ENCODE peak calls at places on chromosomes 7 and 10, in six cellular contexts. One of them, this sample, is unnamed.

GRCh38 chr7:33601081-33601480 is 304.3 kb upstream of the BMPER start:
- DNase-seq in testis: no peak
- DNase-seq in H9: no peak
- DNase-seq in effector memory CD4-positive, alpha-beta T cell: no peak
- DNase-seq in small intestine: no peak
- DNase-seq in pancreas: no peak
- DNase-seq in this sample: no peak

GRCh38 chr7:118040562-118040961 is 143.4 kb upstream of the LSM8 start:
- DNase-seq in testis: no peak
- DNase-seq in H9: no peak
- DNase-seq in effector memory CD4-positive, alpha-beta T cell: no peak
- DNase-seq in small intestine: no peak
- DNase-seq in pancreas: no peak
- DNase-seq in this sample: no peak

GRCh38 chr10:89887830-89888229 is 186.4 kb downstream of the KIF20B start:
- DNase-seq in testis: no peak
- DNase-seq in H9: no peak
- DNase-seq in effector memory CD4-positive, alpha-beta T cell: no peak
- DNase-seq in small intestine: no peak
- DNase-seq in pancreas: no peak
- DNase-seq in this sample: peak; percentile 25

GRCh38 chr7:79681454-79681853 is 228.0 kb upstream of the MAGI2 start:
- DNase-seq in testis: no peak
- DNase-seq in H9: no peak
- DNase-seq in effector memory CD4-positive, alpha-beta T cell: no peak
- DNase-seq in small intestine: no peak
- DNase-seq in pancreas: no peak
- DNase-seq in this sample: no peak

GRCh38 chr10:8794860-8795259 is 740.4 kb downstream of the GATA3 start:
- DNase-seq in testis: no peak
- DNase-seq in H9: no peak
- DNase-seq in effector memory CD4-positive, alpha-beta T cell: no peak
- DNase-seq in small intestine: no peak
- DNase-seq in pancreas: no peak
- DNase-seq in this sample: no peak

GRCh38 chr7:140670343-140670935 is 2.3 kb upstream of the ADCK2 start:
- DNase-seq in testis: no peak
- DNase-seq in H9: no peak
- DNase-seq in effector memory CD4-positive, alpha-beta T cell: no peak
- DNase-seq in small intestine: no peak
- DNase-seq in pancreas: no peak
- DNase-seq in this sample: no peak

GRCh38 chr10:47031953-47032465 is 120.8 kb downstream of the PTPN20 start:
- DNase-seq in testis: no peak
- DNase-seq in H9: peak; percentile 9
- DNase-seq in effector memory CD4-positive, alpha-beta T cell: no peak
- DNase-seq in small intestine: peak; percentile 38
- DNase-seq in pancreas: no peak
- DNase-seq in this sample: peak; percentile 30

GRCh38 chr10:114967071-114967470 is 29.1 kb downstream of the TRUB1 start:
- DNase-seq in testis: no peak
- DNase-seq in H9: no peak
- DNase-seq in effector memory CD4-positive, alpha-beta T cell: no peak
- DNase-seq in small intestine: no peak
- DNase-seq in pancreas: no peak
- DNase-seq in this sample: no peak

GRCh38 chr7:50400114-50400513 is 50.0 kb downstream of the FIGNL1 start:
- DNase-seq in testis: peak; percentile 19
- DNase-seq in H9: no peak
- DNase-seq in effector memory CD4-positive, alpha-beta T cell: no peak
- DNase-seq in small intestine: no peak
- DNase-seq in pancreas: no peak
- DNase-seq in this sample: no peak

GRCh38 chr7:22579961-22580360 is 80.0 kb upstream of the STEAP1B start:
- DNase-seq in testis: no peak
- DNase-seq in H9: no peak
- DNase-seq in effector memory CD4-positive, alpha-beta T cell: no peak
- DNase-seq in small intestine: no peak
- DNase-seq in pancreas: no peak
- DNase-seq in this sample: no peak

GRCh38 chr7:127632276-127632910 is 14.5 kb upstream of the PAX4 start:
- DNase-seq in testis: no peak
- DNase-seq in H9: no peak
- DNase-seq in effector memory CD4-positive, alpha-beta T cell: no peak
- DNase-seq in small intestine: no peak
- DNase-seq in pancreas: no peak
- DNase-seq in this sample: no peak

GRCh38 chr7:38292442-38292841 is 19.0 kb upstream of the TARP start:
- DNase-seq in testis: no peak
- DNase-seq in H9: no peak
- DNase-seq in effector memory CD4-positive, alpha-beta T cell: no peak
- DNase-seq in small intestine: no peak
- DNase-seq in pancreas: no peak
- DNase-seq in this sample: no peak

GRCh38 chr10:35416628-35417625 is 80.6 kb downstream of the CCNY start:
- DNase-seq in testis: no peak
- DNase-seq in H9: no peak
- DNase-seq in effector memory CD4-positive, alpha-beta T cell: no peak
- DNase-seq in small intestine: no peak
- DNase-seq in pancreas: no peak
- DNase-seq in this sample: no peak

GRCh38 chr7:156580036-156580435 is 60.5 kb upstream of the RNF32 start:
- DNase-seq in testis: no peak
- DNase-seq in H9: no peak
- DNase-seq in effector memory CD4-positive, alpha-beta T cell: no peak
- DNase-seq in small intestine: no peak
- DNase-seq in pancreas: no peak
- DNase-seq in this sample: no peak

GRCh38 chr7:129530881-129531391 is 28.6 kb downstream of the SMKR1 start:
- DNase-seq in testis: no peak
- DNase-seq in H9: no peak
- DNase-seq in effector memory CD4-positive, alpha-beta T cell: no peak
- DNase-seq in small intestine: no peak
- DNase-seq in pancreas: no peak
- DNase-seq in this sample: no peak

GRCh38 chr10:14009315-14010082 is 321.2 kb downstream of the FRMD4A start:
- DNase-seq in testis: no peak
- DNase-seq in H9: no peak
- DNase-seq in effector memory CD4-positive, alpha-beta T cell: peak; percentile 45
- DNase-seq in small intestine: peak; percentile 57
- DNase-seq in pancreas: no peak
- DNase-seq in this sample: no peak

GRCh38 chr10:69911571-69912528 is 110.1 kb downstream of the COL13A1 start:
- DNase-seq in testis: peak; percentile 67
- DNase-seq in H9: no peak
- DNase-seq in effector memory CD4-positive, alpha-beta T cell: no peak
- DNase-seq in small intestine: no peak
- DNase-seq in pancreas: no peak
- DNase-seq in this sample: no peak

GRCh38 chr7:116357776-116358670 is 141.5 kb upstream of the CAV2 start:
- DNase-seq in testis: no peak
- DNase-seq in H9: no peak
- DNase-seq in effector memory CD4-positive, alpha-beta T cell: no peak
- DNase-seq in small intestine: no peak
- DNase-seq in pancreas: no peak
- DNase-seq in this sample: no peak

GRCh38 chr10:28948045-28948444 is 270.7 kb downstream of the BAMBI start:
- DNase-seq in testis: no peak
- DNase-seq in H9: no peak
- DNase-seq in effector memory CD4-positive, alpha-beta T cell: no peak
- DNase-seq in small intestine: no peak
- DNase-seq in pancreas: no peak
- DNase-seq in this sample: no peak

GRCh38 chr7:57328963-57329362 is 121.0 kb upstream of the ZNF716 start:
- DNase-seq in testis: no peak
- DNase-seq in H9: no peak
- DNase-seq in effector memory CD4-positive, alpha-beta T cell: no peak
- DNase-seq in small intestine: no peak
- DNase-seq in pancreas: no peak
- DNase-seq in this sample: no peak

GRCh38 chr10:61842755-61843497 is 58.6 kb upstream of the ARID5B start:
- DNase-seq in testis: peak; percentile 40
- DNase-seq in H9: no peak
- DNase-seq in effector memory CD4-positive, alpha-beta T cell: no peak
- DNase-seq in small intestine: no peak
- DNase-seq in pancreas: no peak
- DNase-seq in this sample: no peak

GRCh38 chr10:102948786-102949185 is 30.7 kb downstream of the CNNM2 start:
- DNase-seq in testis: no peak
- DNase-seq in H9: no peak
- DNase-seq in effector memory CD4-positive, alpha-beta T cell: no peak
- DNase-seq in small intestine: no peak
- DNase-seq in pancreas: no peak
- DNase-seq in this sample: no peak

GRCh38 chr10:105085980-105086379 is 444.9 kb downstream of the SORCS3 start:
- DNase-seq in testis: no peak
- DNase-seq in H9: no peak
- DNase-seq in effector memory CD4-positive, alpha-beta T cell: no peak
- DNase-seq in small intestine: no peak
- DNase-seq in pancreas: no peak
- DNase-seq in this sample: no peak
- H3K4me1 ChIP-seq in testis: no peaks in the 10 kb centered on the region
- H3K4me1 ChIP-seq in H9: no peaks in the 10 kb centered on the region
- H3K4me1 ChIP-seq in effector memory CD4-positive, alpha-beta T cell: no peaks in the 10 kb centered on the region
- H3K4me1 ChIP-seq in small intestine: no peaks in the 10 kb centered on the region
- H3K4me1 ChIP-seq in pancreas: no peaks in the 10 kb centered on the region
- H3K4me1 ChIP-seq in this sample: no peaks in the 10 kb centered on the region

GRCh38 chr7:130882396-130882795 is 148.4 kb upstream of the KLF14 start:
- DNase-seq in testis: no peak
- DNase-seq in H9: no peak
- DNase-seq in effector memory CD4-positive, alpha-beta T cell: no peak
- DNase-seq in small intestine: no peak
- DNase-seq in pancreas: no peak
- DNase-seq in this sample: no peak

GRCh38 chr7:130881799-130882141 is 147.8 kb upstream of the KLF14 start:
- DNase-seq in testis: no peak
- DNase-seq in H9: no peak
- DNase-seq in effector memory CD4-positive, alpha-beta T cell: no peak
- DNase-seq in small intestine: no peak
- DNase-seq in pancreas: no peak
- DNase-seq in this sample: no peak

GRCh38 chr7:130881091-130881798 is 147.2 kb upstream of the KLF14 start:
- DNase-seq in testis: no peak
- DNase-seq in H9: no peak
- DNase-seq in effector memory CD4-positive, alpha-beta T cell: no peak
- DNase-seq in small intestine: no peak
- DNase-seq in pancreas: no peak
- DNase-seq in this sample: no peak

GRCh38 chr7:130879191-130879590 is 145.2 kb upstream of the KLF14 start:
- DNase-seq in testis: no peak
- DNase-seq in H9: no peak
- DNase-seq in effector memory CD4-positive, alpha-beta T cell: no peak
- DNase-seq in small intestine: no peak
- DNase-seq in pancreas: no peak
- DNase-seq in this sample: no peak

GRCh38 chr7:130880668-130881067 is 146.7 kb upstream of the KLF14 start:
- DNase-seq in testis: no peak
- DNase-seq in H9: no peak
- DNase-seq in effector memory CD4-positive, alpha-beta T cell: no peak
- DNase-seq in small intestine: no peak
- DNase-seq in pancreas: no peak
- DNase-seq in this sample: no peak
- H3K4me1 ChIP-seq in testis: peaks cover 18% of the 10 kb centered on the region
- H3K4me1 ChIP-seq in H9: peaks cover 6% of the 10 kb centered on the region
- H3K4me1 ChIP-seq in effector memory CD4-positive, alpha-beta T cell: peaks cover 8% of the 10 kb centered on the region
- H3K4me1 ChIP-seq in small intestine: no peaks in the 10 kb centered on the region
- H3K4me1 ChIP-seq in pancreas: peaks cover 8% of the 10 kb centered on the region
- H3K4me1 ChIP-seq in this sample: peaks cover 17% of the 10 kb centered on the region

GRCh38 chr10:5633166-5633565 is 33.2 kb downstream of the ASB13 start:
- DNase-seq in testis: no peak
- DNase-seq in H9: no peak
- DNase-seq in effector memory CD4-positive, alpha-beta T cell: no peak
- DNase-seq in small intestine: no peak
- DNase-seq in pancreas: no peak
- DNase-seq in this sample: no peak
- H3K4me1 ChIP-seq in testis: peaks cover 20% of the 10 kb centered on the region
- H3K4me1 ChIP-seq in H9: no peaks in the 10 kb centered on the region
- H3K4me1 ChIP-seq in effector memory CD4-positive, alpha-beta T cell: no peaks in the 10 kb centered on the region
- H3K4me1 ChIP-seq in small intestine: peaks cover 4% of the 10 kb centered on the region
- H3K4me1 ChIP-seq in pancreas: peaks cover 25% of the 10 kb centered on the region
- H3K4me1 ChIP-seq in this sample: no peaks in the 10 kb centered on the region

GRCh38 chr10:75429159-75429827 is 2.1 kb upstream of the LRMDA start:
- DNase-seq in testis: no peak
- DNase-seq in H9: no peak
- DNase-seq in effector memory CD4-positive, alpha-beta T cell: no peak
- DNase-seq in small intestine: no peak
- DNase-seq in pancreas: no peak
- DNase-seq in this sample: peak; percentile 63
- H3K4me1 ChIP-seq in testis: peaks cover 29% of the 10 kb centered on the region
- H3K4me1 ChIP-seq in H9: no peaks in the 10 kb centered on the region
- H3K4me1 ChIP-seq in effector memory CD4-positive, alpha-beta T cell: no peaks in the 10 kb centered on the region
- H3K4me1 ChIP-seq in small intestine: no peaks in the 10 kb centered on the region
- H3K4me1 ChIP-seq in pancreas: peaks cover 45% of the 10 kb centered on the region
- H3K4me1 ChIP-seq in this sample: peaks cover 52% of the 10 kb centered on the region